ENCODE peak calls at places on chromosomes 2 and 18, in five cellular contexts. I, M, N, A and X are unnamed samples. For H3K9me3, the result is how much of the 10 kb centered on the place peaks cover.

GRCh38 chr2:159615936-159616733 is at the start of gene BAZ2B:
- DNase-seq in I (peak), M (peak), N (peak), A (peak), X (peak)

GRCh38 chr2:222609391-222609790 is 46.5 kb downstream of the FARSB start:
- DNase-seq in I (peak), M (no peak), N (peak), A (no peak), X (no peak)

GRCh38 chr2:29518988-29519925 is 402.1 kb downstream of the ALK start:
- DNase-seq in I (peak), M (no peak), N (peak), A (peak), X (no peak)

GRCh38 chr2:75497256-75497655 is 63.5 kb downstream of the EVA1A start:
- DNase-seq in I (no peak), M (no peak), N (no peak), A (no peak), X (no peak)

GRCh38 chr18:434410-434809 is 66.1 kb downstream of the COLEC12 start:
- DNase-seq in I (peak), M (no peak), N (no peak), A (no peak), X (no peak)

GRCh38 chr2:28915939-28916338 is 21.5 kb downstream of the WDR43 start:
- DNase-seq in I (no peak), M (no peak), N (no peak), A (no peak), X (no peak)

GRCh38 chr2:62140785-62141740 is 54.9 kb upstream of the B3GNT2 start:
- DNase-seq in I (no peak), M (no peak), N (no peak), A (no peak), X (no peak)

GRCh38 chr18:75009296-75009695 is 199.6 kb downstream of the PTGR3 start:
- DNase-seq in I (no peak), M (no peak), N (no peak), A (no peak), X (no peak)

GRCh38 chr2:64463784-64464183 is 9.8 kb downstream of the LGALSL start:
- DNase-seq in I (peak), M (no peak), N (peak), A (no peak), X (no peak)

GRCh38 chr2:72116081-72116533 is 31.6 kb downstream of the CYP26B1 start:
- DNase-seq in I (no peak), M (no peak), N (no peak), A (no peak), X (no peak)

GRCh38 chr18:45111507-45111858 is 430.8 kb downstream of the SETBP1 start:
- DNase-seq in I (no peak), M (no peak), N (no peak), A (no peak), X (no peak)

GRCh38 chr2:3666613-3666975 is 8.6 kb downstream of the ALLC start:
- DNase-seq in I (no peak), M (no peak), N (no peak), A (no peak), X (no peak)

GRCh38 chr2:176445831-176446433 is 176.7 kb downstream of the MTX2 start:
- DNase-seq in I (peak), M (no peak), N (peak), A (no peak), X (no peak)

GRCh38 chr2:183935005-183935404 is 663.3 kb upstream of the ZNF804A start:
- DNase-seq in I (no peak), M (no peak), N (no peak), A (no peak), X (no peak)

GRCh38 chr18:5868218-5868904 is 27.0 kb downstream of the TMEM200C start:
- DNase-seq in I (peak), M (peak), N (peak), A (peak), X (peak)

GRCh38 chr2:100786297-100786658 is 33.7 kb upstream of the NPAS2 start:
- DNase-seq in I (peak), M (peak), N (peak), A (no peak), X (no peak)

GRCh38 chr2:227822416-227823003 is 8.9 kb downstream of the CCL20 start:
- DNase-seq in I (no peak), M (no peak), N (peak), A (no peak), X (no peak)

GRCh38 chr2:202494300-202494699 is 118.2 kb downstream of the BMPR2 start:
- DNase-seq in I (peak), M (no peak), N (peak), A (peak), X (no peak)

GRCh38 chr2:223993634-223994232 is 36.5 kb downstream of the MRPL44 start:
- DNase-seq in I (peak), M (peak), N (peak), A (peak), X (peak)

GRCh38 chr2:9518780-9519179 is 36.9 kb downstream of the ADAM17 start:
- DNase-seq in I (no peak), M (no peak), N (no peak), A (no peak), X (no peak)

GRCh38 chr2:171523969-171524401 is 1.7 kb downstream of the CYBRD1 start:
- DNase-seq in I (peak), M (no peak), N (peak), A (peak), X (no peak)

GRCh38 chr2:66134113-66134730 is 300.7 kb upstream of the MEIS1 start:
- DNase-seq in I (no peak), M (no peak), N (no peak), A (no peak), X (no peak)

GRCh38 chr2:20180676-20181648 is 44.0 kb downstream of the SDC1 start:
- DNase-seq in I (no peak), M (no peak), N (no peak), A (no peak), X (no peak)
- H3K27ac ChIP-seq in I (no peak), M (no peak), N (no peak), A (no peak), X (no peak)

GRCh38 chr2:218166791-218167190 is at the start of gene CXCR1:
- DNase-seq in I (no peak), M (no peak), N (no peak), A (no peak), X (no peak)
- H3K9me3 ChIP-seq in I (under half), M (under half), N (under half), A (under half), X (under half)

DNA sequence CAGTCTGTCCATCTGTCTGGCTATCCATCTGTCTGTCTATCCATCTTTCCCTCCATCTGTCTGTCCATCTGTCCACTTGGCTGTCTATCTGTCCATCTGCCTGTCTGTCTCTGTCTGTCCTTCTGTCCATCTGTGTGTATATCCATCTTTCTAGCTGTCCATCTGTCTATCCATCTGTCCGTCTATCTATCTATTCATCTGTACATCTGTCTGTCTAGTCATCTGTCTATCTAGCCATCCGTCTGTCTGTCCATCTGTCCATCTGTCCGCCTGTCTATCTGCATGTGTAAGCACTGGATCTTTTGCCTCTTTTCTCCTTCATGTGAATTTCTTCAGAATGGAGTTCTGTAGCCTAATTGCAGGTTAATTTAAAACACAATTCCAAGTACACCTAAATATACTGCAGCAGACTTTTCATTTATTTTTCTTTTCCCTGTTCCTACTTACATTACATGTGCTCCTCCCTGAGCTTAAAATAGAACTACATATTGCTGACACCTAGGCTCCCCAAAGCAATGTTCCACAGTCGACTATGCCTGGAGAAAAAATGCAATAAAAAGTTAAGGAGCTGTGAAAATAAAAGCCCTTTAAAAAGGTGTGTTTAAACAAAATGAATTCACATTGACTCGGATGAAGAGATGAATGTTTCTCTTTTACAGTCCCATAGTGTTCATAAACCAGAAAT is 37.5 kb upstream of the TXNDC2 start:
- DNase-seq in I (no peak), M (no peak), N (no peak), A (no peak), X (no peak)
- H3K27ac ChIP-seq in I (no peak), M (peak), N (no peak), A (no peak), X (no peak)

GRCh38 chr2:11387100-11387390 is 42.6 kb upstream of the ROCK2 start:
- DNase-seq in I (no peak), M (no peak), N (no peak), A (peak), X (no peak)
- H3K9me3 ChIP-seq in I (under half), M (under half), N (under half), A (under half), X (under half)

DNA sequence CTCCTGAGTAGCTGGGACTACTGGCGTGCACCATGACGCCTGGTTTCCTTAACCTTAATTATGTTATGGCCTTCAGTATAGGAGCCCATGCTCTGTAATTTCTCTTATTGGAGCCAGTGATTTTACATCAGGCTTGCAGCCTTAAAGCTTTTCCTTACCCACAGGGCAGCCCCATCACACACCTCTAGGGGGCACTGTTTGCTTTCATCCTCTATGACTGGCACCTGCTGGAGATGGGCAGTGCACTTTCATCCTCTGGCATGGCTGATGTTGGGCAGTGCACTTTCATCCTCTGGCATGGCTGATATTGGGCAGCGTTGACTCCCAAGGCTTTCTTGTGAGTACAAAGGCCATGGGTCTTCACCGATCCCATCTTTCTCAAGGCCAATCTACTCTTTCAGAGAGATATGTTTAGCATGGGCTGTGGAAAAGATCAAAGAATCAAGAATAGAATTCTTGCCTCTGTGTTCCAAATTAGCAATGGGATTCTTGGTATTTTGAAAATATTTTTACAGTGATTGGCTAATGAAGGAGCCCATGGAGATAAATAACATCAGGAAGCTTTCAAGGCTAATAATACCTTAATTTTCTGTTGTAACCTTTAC is 80.7 kb upstream of the MEX3C start:
- DNase-seq in I (no peak), M (no peak), N (no peak), A (peak), X (no peak)
- H3K27ac ChIP-seq in I (no peak), M (no peak), N (no peak), A (no peak), X (no peak)

GRCh38 chr2:27583390-27583915 is 611 bp downstream of the ZNF512 start:
- DNase-seq in I (peak), M (no peak), N (no peak), A (peak), X (no peak)

GRCh38 chr2:27581417-27582128 is 1.3 kb upstream of the ZNF512 start:
- DNase-seq in I (no peak), M (no peak), N (no peak), A (no peak), X (no peak)

GRCh38 chr2:27582695-27583389 is at the start of gene ZNF512:
- DNase-seq in I (peak), M (peak), N (peak), A (peak), X (peak)

GRCh38 chr2:27584597-27584996 is 1.8 kb downstream of the ZNF512 start:
- DNase-seq in I (no peak), M (no peak), N (no peak), A (no peak), X (no peak)

GRCh38 chr2:27582129-27582694 is 630 bp upstream of the ZNF512 start:
- DNase-seq in I (no peak), M (no peak), N (no peak), A (no peak), X (no peak)
- H3K9me3 ChIP-seq in I (under half), M (under half), N (under half), A (under half), X (under half)

DNA sequence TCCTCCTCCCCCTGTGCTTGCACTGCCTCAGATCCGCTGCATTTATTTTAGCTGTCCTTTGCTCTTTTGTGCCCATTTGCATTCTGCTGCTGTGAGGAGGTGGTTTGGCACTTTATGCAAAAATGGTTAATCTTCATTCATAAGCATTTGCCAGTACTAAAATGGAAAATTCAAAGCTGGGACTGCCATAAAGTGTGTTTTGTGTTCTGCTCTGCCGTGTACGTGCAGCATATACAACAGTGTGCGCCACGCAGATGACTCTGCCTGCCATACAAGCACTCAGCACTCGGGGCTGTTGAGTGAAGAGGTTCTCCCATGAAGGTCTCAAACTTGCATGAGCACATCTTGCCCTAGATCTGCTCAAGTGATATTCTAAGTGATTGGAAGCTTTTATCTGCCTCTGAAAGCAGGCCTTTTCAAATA is 73.7 kb downstream of the SPATS2L start:
- DNase-seq in I (peak), M (no peak), N (peak), A (no peak), X (no peak)
- H3K27ac ChIP-seq in I (peak), M (no peak), N (peak), A (peak), X (no peak)

GRCh38 chr18:55764382-55764781 is 176.4 kb upstream of the TCF4 start:
- DNase-seq in I (no peak), M (no peak), N (no peak), A (peak), X (no peak)

GRCh38 chr18:55768255-55768654 is 180.3 kb upstream of the TCF4 start:
- DNase-seq in I (peak), M (no peak), N (no peak), A (no peak), X (no peak)

GRCh38 chr18:55762424-55762823 is 174.4 kb upstream of the TCF4 start:
- DNase-seq in I (no peak), M (no peak), N (no peak), A (no peak), X (no peak)

GRCh38 chr18:55763805-55764204 is 175.8 kb upstream of the TCF4 start:
- DNase-seq in I (peak), M (no peak), N (no peak), A (no peak), X (no peak)

GRCh38 chr18:55763298-55763697 is 175.3 kb upstream of the TCF4 start:
- DNase-seq in I (peak), M (no peak), N (peak), A (peak), X (no peak)
- H3K9me3 ChIP-seq in I (under half), M (under half), N (under half), A (under half), X (under half)